ENCODE peak calls at places on chromosomes 11 and 22, in nine cellular contexts. H is colonic mucosa, U is MM.1S, C is adrenal gland, A is tibial nerve, Y is HCT116, T is AG04450, F is dorsolateral prefrontal cortex, R is PC-9. J is an unnamed sample. For H3K27me3, the result is how much of the 10 kb centered on the place peaks cover.

GRCh38 chr11:40186401-40187091 is 1272.9 kb downstream of the LRRC4C start:
- DNase-seq in H (no peak), U (no peak), C (no peak), A (no peak), Y (no peak), T (no peak), F (peak), R (no peak), J (no peak)

GRCh38 chr11:73176145-73176891 is 34.2 kb upstream of the FCHSD2 start:
- DNase-seq in H (no peak), U (no peak), C (no peak), A (no peak), Y (no peak), T (no peak), F (peak), R (no peak), J (no peak)

GRCh38 chr11:721913-722811 is 16.1 kb downstream of the EPS8L2 start:
- DNase-seq in H (peak), U (peak), C (no peak), A (no peak), Y (no peak), T (no peak), F (no peak), R (no peak), J (no peak)

GRCh38 chr11:117563556-117563955 is 233.5 kb downstream of the DSCAML1 start:
- DNase-seq in H (no peak), U (no peak), C (no peak), A (no peak), Y (no peak), T (no peak), F (no peak), R (no peak), J (no peak)

GRCh38 chr11:134120143-134120850 is 51.4 kb downstream of the JAM3 start:
- DNase-seq in H (peak), U (no peak), C (peak), A (peak), Y (no peak), T (peak), F (peak), R (no peak), J (peak)

GRCh38 chr11:72534859-72535547 is 100.7 kb upstream of the CLPB start:
- DNase-seq in H (no peak), U (no peak), C (no peak), A (no peak), Y (peak), T (no peak), F (no peak), R (no peak), J (no peak)

GRCh38 chr22:21736948-21737347 is 1.4 kb upstream of the YPEL1 start:
- DNase-seq in H (no peak), U (no peak), C (no peak), A (no peak), Y (no peak), T (no peak), F (no peak), R (no peak), J (no peak)

GRCh38 chr11:127037001-127037400 is 36.4 kb upstream of the KIRREL3 start:
- DNase-seq in H (no peak), U (no peak), C (no peak), A (no peak), Y (no peak), T (no peak), F (no peak), R (no peak), J (no peak)

GRCh38 chr11:77821349-77821851 is 456 bp downstream of the AAMDC start:
- DNase-seq in H (peak), U (peak), C (peak), A (peak), Y (no peak), T (no peak), F (no peak), R (no peak), J (peak)
- H3K27me3 ChIP-seq in H (under half), U (under half), C (under half), A (under half), Y (under half), T (under half), F (under half), R (under half), J (under half)

DNA sequence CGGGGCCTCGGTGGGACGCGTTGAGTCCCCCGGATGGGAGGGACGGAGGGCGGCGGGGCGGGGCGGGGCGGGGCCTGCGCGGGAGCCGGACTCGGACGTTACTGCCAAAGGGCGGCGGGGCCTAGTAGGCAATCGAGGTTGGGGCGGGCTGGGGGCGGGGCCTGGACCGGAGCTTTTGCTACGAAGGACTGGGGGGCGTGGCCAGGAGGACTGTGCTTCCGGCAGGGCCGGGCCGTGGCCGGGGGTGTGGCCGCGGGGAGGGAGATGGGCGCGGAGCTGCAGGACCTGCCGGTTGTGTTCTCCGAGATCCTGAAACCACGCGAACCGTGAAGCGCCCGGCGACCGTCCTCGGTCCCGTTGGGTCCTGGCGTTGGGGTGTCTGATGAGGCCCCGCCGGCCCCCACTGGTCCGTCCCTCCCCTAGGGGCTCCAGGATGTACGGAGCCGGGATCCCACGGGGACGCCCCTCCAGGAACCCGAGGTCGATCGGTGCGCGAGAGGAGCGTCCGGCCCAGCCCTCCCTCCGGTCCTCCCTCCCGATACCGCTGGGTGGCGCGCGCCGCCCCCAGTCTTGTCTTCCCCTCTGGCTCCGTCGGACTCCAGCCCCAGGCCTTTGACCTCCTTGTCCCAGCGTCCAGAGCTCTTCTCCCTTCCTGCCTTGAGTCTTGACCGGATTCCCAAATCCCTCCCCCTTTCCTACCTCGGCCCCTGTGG is 649 bp upstream of the NUDT8 start:
- DNase-seq in H (peak), U (peak), C (peak), A (peak), Y (peak), T (peak), F (peak), R (peak), J (peak)
- TF ChIP-seq CTCF in H (peak), U (peak), C (peak), A (peak), Y (peak), T (peak), F (peak), R (peak), J (peak)

DNA sequence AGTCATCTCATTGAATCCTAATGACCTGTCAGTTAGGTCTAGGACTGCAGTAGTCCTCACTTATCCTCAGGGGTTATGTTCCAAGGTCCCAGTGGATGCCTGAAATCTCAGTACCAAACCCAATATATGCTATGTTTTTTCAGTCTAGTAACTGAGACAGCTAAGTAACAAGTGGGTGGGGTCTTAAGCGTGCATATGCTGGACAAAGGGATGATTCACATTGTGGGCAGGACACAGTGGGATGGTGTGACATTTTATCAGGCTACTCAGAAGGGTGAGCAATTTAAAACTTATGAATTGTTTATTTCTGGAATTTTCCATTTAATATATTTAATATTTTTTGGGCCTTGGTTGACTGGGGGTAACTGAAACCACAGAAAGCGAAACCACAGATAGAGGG is 29.0 kb downstream of the DDX10 start:
- DNase-seq in H (no peak), U (no peak), C (no peak), A (no peak), Y (no peak), T (no peak), F (no peak), R (no peak), J (no peak)
- H3K27ac ChIP-seq in H (no peak), U (no peak), C (no peak), A (no peak), Y (no peak), T (no peak), F (no peak), R (no peak), J (no peak)

GRCh38 chr22:49360746-49361145 is 466.9 kb downstream of the BRD1 start:
- DNase-seq in H (no peak), U (peak), C (no peak), A (no peak), Y (no peak), T (no peak), F (no peak), R (no peak), J (no peak)

GRCh38 chr22:49359061-49359460 is 468.6 kb downstream of the BRD1 start:
- DNase-seq in H (no peak), U (no peak), C (no peak), A (no peak), Y (no peak), T (no peak), F (peak), R (no peak), J (no peak)

GRCh38 chr22:49355206-49355920 is 472.3 kb downstream of the BRD1 start:
- DNase-seq in H (no peak), U (no peak), C (no peak), A (no peak), Y (no peak), T (no peak), F (peak), R (no peak), J (no peak)

GRCh38 chr22:49356428-49356827 is 471.2 kb downstream of the BRD1 start:
- DNase-seq in H (no peak), U (no peak), C (no peak), A (no peak), Y (no peak), T (no peak), F (peak), R (no peak), J (no peak)

GRCh38 chr22:49358041-49358440 is 469.6 kb downstream of the BRD1 start:
- DNase-seq in H (no peak), U (no peak), C (no peak), A (no peak), Y (no peak), T (no peak), F (peak), R (no peak), J (no peak)
- H3K27me3 ChIP-seq in H (under half), U (under half), C (under half), A (under half), Y (half or more), T (under half), F (under half), R (half or more), J (under half)

J was measured in uterus.